ENCODE peak calls at places on chromosome 10, in five cellular contexts. A is fibroblast of villous mesenchyme, W is IMR-90, R is glutamatergic neuron, P is OCI-LY7. C is an unnamed sample.

GRCh38 chr10:24324651-24325050 is 115.7 kb downstream of the KIAA1217 start:
- DNase-seq in W (no peak), R (no peak), P (no peak), A (no peak), C (no peak)

GRCh38 chr10:112649492-112650152 is 202.6 kb downstream of the VTI1A start:
- DNase-seq in A (no peak), P (no peak), W (peak; percentile 74), R (no peak), C (no peak)

GRCh38 chr10:115572740-115573455 is 479.7 kb downstream of the ATRNL1 start:
- DNase-seq in R (peak; percentile 33), A (no peak), W (no peak), P (no peak), C (peak; percentile 18)

GRCh38 chr10:124091646-124092269 is 1.6 kb downstream of the CHST15 start:
- DNase-seq in P (peak; percentile 58), A (no peak), W (no peak), R (peak; percentile 42), C (no peak)

GRCh38 chr10:1256139-1256720 is 200.0 kb downstream of the WDR37 start:
- DNase-seq in P (no peak), W (no peak), R (no peak), A (no peak), C (no peak)

GRCh38 chr10:929965-930364 is 1.5 kb downstream of the LARP4B start:
- DNase-seq in A (no peak), W (no peak), R (no peak), P (peak; percentile 36), C (peak; percentile 73)

GRCh38 chr10:92064506-92064905 is 140.9 kb downstream of the BTAF1 start:
- DNase-seq in P (no peak), A (no peak), R (no peak), W (peak; percentile 48), C (no peak)

GRCh38 chr10:125072824-125073223 is 87.5 kb downstream of the CTBP2 start:
- DNase-seq in R (no peak), A (no peak), P (no peak), W (no peak), C (no peak)

GRCh38 chr10:124173298-124173900 is 80.0 kb upstream of the CHST15 start:
- DNase-seq in A (no peak), P (no peak), R (no peak), W (no peak), C (no peak)

DNA sequence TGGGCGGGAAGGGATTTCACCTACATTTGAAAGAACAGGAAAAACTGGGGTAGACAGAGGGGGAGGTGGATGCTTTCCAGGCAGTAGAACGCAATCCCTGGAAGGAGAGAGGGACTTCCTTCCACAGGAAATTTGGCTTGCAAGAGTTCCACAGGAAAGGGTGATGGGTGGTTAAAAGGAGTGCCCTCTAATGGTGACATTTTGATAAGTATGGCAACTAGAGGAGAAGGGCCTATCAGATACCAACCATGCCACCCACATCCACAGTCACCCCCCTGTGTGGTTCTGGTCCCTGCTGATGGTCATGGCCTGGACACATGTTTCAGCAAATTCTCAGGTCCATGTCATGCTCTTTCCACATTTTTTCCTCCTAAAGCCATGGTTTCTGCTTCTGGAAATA is 27.1 kb upstream of the COL13A1 start:
- DNase-seq in A (no peak), P (no peak), W (no peak), R (no peak), C (no peak)
- TF ChIP-seq CTCF in A (no peak), P (no peak), W (no peak), R (no peak), C (no peak)

GRCh38 chr10:43409385-43410109 is 561 bp upstream of the HNRNPF start:
- DNase-seq in P (no peak), A (no peak), R (peak; percentile 49), W (no peak), C (peak; percentile 75)

GRCh38 chr10:43407576-43408330 is 1.2 kb downstream of the HNRNPF start:
- DNase-seq in R (peak; percentile 77), W (peak; percentile 89), A (peak; percentile 95), P (peak; percentile 89), C (peak; percentile 95)

GRCh38 chr10:43408710-43409384 is at the start of gene HNRNPF:
- DNase-seq in A (peak; percentile 97), P (peak; percentile 97), W (peak; percentile 93), R (peak; percentile 96), C (peak; percentile 97)

GRCh38 chr10:43407148-43407575 is 1.8 kb downstream of the HNRNPF start:
- DNase-seq in P (peak; percentile 73), R (peak; percentile 66), A (peak; percentile 63), W (peak; percentile 36), C (peak; percentile 74)

DNA sequence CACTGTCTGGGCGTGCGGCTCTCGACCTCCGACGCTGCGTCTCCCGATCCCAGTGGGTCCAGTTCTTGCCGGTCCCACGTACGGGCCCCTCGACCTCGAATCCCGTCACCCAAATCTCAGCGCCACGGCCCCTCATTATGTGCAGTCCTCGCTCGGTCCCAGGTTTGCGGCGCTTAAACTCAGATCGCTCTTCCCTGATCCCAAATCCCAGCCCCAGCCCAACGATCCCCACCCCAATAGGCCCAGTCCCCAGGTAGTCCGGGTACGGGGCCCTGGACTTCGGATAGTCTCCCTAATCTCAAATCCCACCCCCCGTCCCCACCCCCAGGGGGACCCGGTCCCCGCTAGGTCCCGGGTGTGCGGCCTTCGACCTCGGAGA is 666 bp downstream of the HNRNPF start:
- DNase-seq in P (no peak), R (peak; percentile 21), W (no peak), A (no peak), C (no peak)
- TF ChIP-seq CTCF in P (no peak), R (no peak), W (no peak), A (no peak), C (no peak)

GRCh38 chr10:128631801-128632241 is 505.6 kb upstream of the MKI67 start:
- DNase-seq in W (no peak), A (peak; percentile 10), R (no peak), P (peak; percentile 16), C (peak; percentile 37)
- TF ChIP-seq CTCF in W (peak; percentile 8), A (peak; percentile 22), R (peak; percentile 88), P (peak; percentile 80), C (peak; percentile 54)

DNA sequence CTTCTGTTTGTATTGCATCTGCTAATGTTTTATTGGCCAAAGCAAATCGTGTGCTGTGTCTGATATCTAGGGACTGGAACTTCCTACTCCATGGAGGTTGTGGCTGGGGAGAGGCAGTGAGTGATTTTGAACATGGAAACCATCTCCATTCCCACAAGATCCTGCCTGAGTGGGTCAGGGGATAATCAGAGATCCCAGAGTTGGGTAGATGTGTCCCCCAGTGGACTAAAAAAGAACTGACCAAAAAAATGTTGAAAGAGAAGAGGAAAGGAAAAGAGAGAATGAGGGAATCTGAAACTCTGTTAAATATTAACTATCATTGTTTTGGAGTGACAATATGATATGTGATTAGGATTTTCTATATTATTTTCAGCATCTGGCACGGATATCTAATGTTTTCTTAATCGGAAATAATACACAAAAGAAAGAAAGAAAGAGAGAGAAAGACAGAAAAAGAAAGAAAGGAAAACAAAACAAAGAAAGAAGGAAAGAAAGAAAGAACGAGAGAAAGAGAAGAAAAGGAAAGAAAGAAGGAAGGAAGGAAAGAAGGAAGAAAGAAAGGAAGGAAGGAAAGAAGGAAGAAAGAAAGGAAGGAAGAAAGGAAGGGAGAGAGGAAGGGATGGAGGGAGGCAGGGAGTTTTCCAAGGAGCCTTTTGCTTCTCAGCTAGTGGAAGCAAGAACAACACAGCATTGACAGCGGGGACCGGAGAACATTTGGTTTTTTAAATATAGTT is 638.5 kb downstream of the CCSER2 start:
- DNase-seq in W (no peak), R (no peak), A (no peak), P (no peak), C (no peak)
- TF ChIP-seq CTCF in W (no peak), R (no peak), A (no peak), P (no peak), C (no peak)

C was measured in GM12865.